ENCODE peak calls at places on chromosomes 1 and 21, in seven cellular contexts. One of them, this sample, is unnamed.
A peak's percentile ranks its signal among the peaks of the same experiment; 100 is the strongest.

GRCh38 chr1:39722495-39722894 is 16.2 kb upstream of the PPIE start:
- DNase-seq in mammary epithelial cell: peak; percentile 60
- DNase-seq in right atrium auricular region: no peak
- DNase-seq in upper lobe of right lung: no peak
- DNase-seq in GM23248: peak; percentile 21
- DNase-seq in tibial nerve: no peak
- DNase-seq in pancreas: no peak
- DNase-seq in this sample: no peak

GRCh38 chr1:83104558-83104957 is 894.4 kb downstream of the TTLL7 start:
- DNase-seq in upper lobe of right lung: no peak
- DNase-seq in right atrium auricular region: no peak
- DNase-seq in mammary epithelial cell: no peak
- DNase-seq in tibial nerve: no peak
- DNase-seq in GM23248: no peak
- DNase-seq in pancreas: no peak
- DNase-seq in this sample: no peak

GRCh38 chr21:23936224-23936623 is 1671.1 kb downstream of the MRPL39 start:
- DNase-seq in upper lobe of right lung: no peak
- DNase-seq in GM23248: no peak
- DNase-seq in tibial nerve: no peak
- DNase-seq in pancreas: no peak
- DNase-seq in right atrium auricular region: no peak
- DNase-seq in mammary epithelial cell: no peak
- DNase-seq in this sample: no peak

GRCh38 chr1:64097859-64098258 is 105.6 kb upstream of the UBE2U start:
- DNase-seq in right atrium auricular region: no peak
- DNase-seq in upper lobe of right lung: no peak
- DNase-seq in mammary epithelial cell: no peak
- DNase-seq in tibial nerve: no peak
- DNase-seq in GM23248: no peak
- DNase-seq in pancreas: no peak
- DNase-seq in this sample: no peak

GRCh38 chr1:234987415-234988159 is 141.1 kb downstream of the TOMM20 start:
- DNase-seq in upper lobe of right lung: no peak
- DNase-seq in right atrium auricular region: peak; percentile 95
- DNase-seq in pancreas: no peak
- DNase-seq in tibial nerve: peak; percentile 74
- DNase-seq in GM23248: peak; percentile 84
- DNase-seq in mammary epithelial cell: peak; percentile 72
- DNase-seq in this sample: no peak

GRCh38 chr1:81155131-81155530 is 645.6 kb upstream of the ADGRL2 start:
- DNase-seq in upper lobe of right lung: no peak
- DNase-seq in right atrium auricular region: no peak
- DNase-seq in tibial nerve: no peak
- DNase-seq in pancreas: no peak
- DNase-seq in GM23248: peak; percentile 8
- DNase-seq in mammary epithelial cell: peak; percentile 21
- DNase-seq in this sample: no peak

GRCh38 chr21:46559291-46559983 is 45.4 kb downstream of the S100B start:
- DNase-seq in upper lobe of right lung: no peak
- DNase-seq in GM23248: no peak
- DNase-seq in mammary epithelial cell: no peak
- DNase-seq in right atrium auricular region: peak; percentile 54
- DNase-seq in pancreas: no peak
- DNase-seq in tibial nerve: no peak
- DNase-seq in this sample: no peak

GRCh38 chr1:59605761-59606160 is 209.0 kb upstream of the HOOK1 start:
- DNase-seq in mammary epithelial cell: peak; percentile 16
- DNase-seq in right atrium auricular region: no peak
- DNase-seq in upper lobe of right lung: no peak
- DNase-seq in tibial nerve: no peak
- DNase-seq in pancreas: no peak
- DNase-seq in GM23248: peak; percentile 47
- DNase-seq in this sample: no peak

GRCh38 chr1:156816561-156817328 is at the start of gene SH2D2A:
- DNase-seq in GM23248: peak; percentile 58
- DNase-seq in pancreas: no peak
- DNase-seq in upper lobe of right lung: peak; percentile 73
- DNase-seq in tibial nerve: no peak
- DNase-seq in mammary epithelial cell: peak; percentile 77
- DNase-seq in right atrium auricular region: peak; percentile 76
- DNase-seq in this sample: peak; percentile 92

GRCh38 chr1:180925471-180926051 is 12.9 kb downstream of the KIAA1614 start:
- DNase-seq in mammary epithelial cell: no peak
- DNase-seq in right atrium auricular region: no peak
- DNase-seq in tibial nerve: no peak
- DNase-seq in GM23248: no peak
- DNase-seq in pancreas: peak; percentile 56
- DNase-seq in upper lobe of right lung: no peak
- DNase-seq in this sample: no peak

GRCh38 chr1:62355095-62355494 is 35.9 kb upstream of the KANK4 start:
- DNase-seq in right atrium auricular region: no peak
- DNase-seq in pancreas: no peak
- DNase-seq in GM23248: peak; percentile 49
- DNase-seq in mammary epithelial cell: peak; percentile 24
- DNase-seq in tibial nerve: no peak
- DNase-seq in upper lobe of right lung: no peak
- DNase-seq in this sample: peak; percentile 56

GRCh38 chr1:246631426-246631825 is 65.2 kb downstream of the CNST start:
- DNase-seq in mammary epithelial cell: no peak
- DNase-seq in tibial nerve: no peak
- DNase-seq in upper lobe of right lung: no peak
- DNase-seq in GM23248: peak; percentile 85
- DNase-seq in pancreas: no peak
- DNase-seq in right atrium auricular region: no peak
- DNase-seq in this sample: no peak

GRCh38 chr1:36203554-36204346 is 20.5 kb upstream of the THRAP3 start:
- DNase-seq in tibial nerve: no peak
- DNase-seq in pancreas: peak; percentile 66
- DNase-seq in GM23248: peak; percentile 75
- DNase-seq in upper lobe of right lung: peak; percentile 87
- DNase-seq in mammary epithelial cell: peak; percentile 23
- DNase-seq in right atrium auricular region: peak; percentile 78
- DNase-seq in this sample: peak; percentile 87

GRCh38 chr1:100494393-100495084 is 43.4 kb upstream of the GPR88 start:
- DNase-seq in pancreas: no peak
- DNase-seq in tibial nerve: no peak
- DNase-seq in right atrium auricular region: no peak
- DNase-seq in GM23248: peak; percentile 14
- DNase-seq in mammary epithelial cell: peak; percentile 48
- DNase-seq in upper lobe of right lung: no peak
- DNase-seq in this sample: no peak

GRCh38 chr1:6424000-6424565 is 493 bp upstream of the ESPN start:
- DNase-seq in GM23248: peak; percentile 36
- DNase-seq in mammary epithelial cell: no peak
- DNase-seq in right atrium auricular region: no peak
- DNase-seq in pancreas: peak; percentile 66
- DNase-seq in upper lobe of right lung: no peak
- DNase-seq in tibial nerve: no peak
- DNase-seq in this sample: no peak

GRCh38 chr1:5927506-5928370 is 64.5 kb downstream of the NPHP4 start:
- DNase-seq in upper lobe of right lung: peak; percentile 48
- DNase-seq in mammary epithelial cell: no peak
- DNase-seq in pancreas: no peak
- DNase-seq in right atrium auricular region: peak; percentile 18
- DNase-seq in GM23248: no peak
- DNase-seq in tibial nerve: no peak
- DNase-seq in this sample: no peak

GRCh38 chr21:28633803-28634572 is 358.7 kb downstream of the LTN1 start:
- DNase-seq in tibial nerve: no peak
- DNase-seq in pancreas: no peak
- DNase-seq in right atrium auricular region: peak; percentile 76
- DNase-seq in GM23248: peak; percentile 93
- DNase-seq in upper lobe of right lung: no peak
- DNase-seq in mammary epithelial cell: peak; percentile 89
- DNase-seq in this sample: no peak

GRCh38 chr1:228245111-228245510 is 37.3 kb downstream of the OBSCN start:
- DNase-seq in right atrium auricular region: no peak
- DNase-seq in pancreas: no peak
- DNase-seq in mammary epithelial cell: no peak
- DNase-seq in tibial nerve: no peak
- DNase-seq in GM23248: no peak
- DNase-seq in upper lobe of right lung: no peak
- DNase-seq in this sample: no peak

GRCh38 chr1:8259498-8260290 is 58.2 kb upstream of the SLC45A1 start:
- DNase-seq in tibial nerve: peak; percentile 69
- DNase-seq in pancreas: peak; percentile 95
- DNase-seq in right atrium auricular region: no peak
- DNase-seq in upper lobe of right lung: peak; percentile 85
- DNase-seq in GM23248: peak; percentile 60
- DNase-seq in mammary epithelial cell: peak; percentile 76
- DNase-seq in this sample: no peak

GRCh38 chr1:10836726-10837125 is 40.3 kb upstream of the CASZ1 start:
- DNase-seq in mammary epithelial cell: no peak
- DNase-seq in upper lobe of right lung: peak; percentile 41
- DNase-seq in tibial nerve: no peak
- DNase-seq in pancreas: no peak
- DNase-seq in right atrium auricular region: no peak
- DNase-seq in GM23248: no peak
- DNase-seq in this sample: no peak

GRCh38 chr1:10835423-10836421 is 39.3 kb upstream of the CASZ1 start:
- DNase-seq in pancreas: no peak
- DNase-seq in tibial nerve: no peak
- DNase-seq in right atrium auricular region: no peak
- DNase-seq in GM23248: peak; percentile 57
- DNase-seq in mammary epithelial cell: no peak
- DNase-seq in upper lobe of right lung: peak; percentile 83
- DNase-seq in this sample: no peak

GRCh38 chr1:10833630-10834557 is 37.4 kb upstream of the CASZ1 start:
- DNase-seq in upper lobe of right lung: no peak
- DNase-seq in mammary epithelial cell: peak; percentile 26
- DNase-seq in GM23248: peak; percentile 42
- DNase-seq in right atrium auricular region: no peak
- DNase-seq in tibial nerve: no peak
- DNase-seq in pancreas: no peak
- DNase-seq in this sample: no peak

GRCh38 chr1:10832703-10833102 is 36.3 kb upstream of the CASZ1 start:
- DNase-seq in mammary epithelial cell: peak; percentile 61
- DNase-seq in GM23248: no peak
- DNase-seq in tibial nerve: no peak
- DNase-seq in right atrium auricular region: no peak
- DNase-seq in pancreas: no peak
- DNase-seq in upper lobe of right lung: no peak
- DNase-seq in this sample: no peak

GRCh38 chr1:10834770-10835412 is 38.4 kb upstream of the CASZ1 start:
- DNase-seq in pancreas: no peak
- DNase-seq in right atrium auricular region: no peak
- DNase-seq in mammary epithelial cell: no peak
- DNase-seq in upper lobe of right lung: peak; percentile 47
- DNase-seq in GM23248: no peak
- DNase-seq in tibial nerve: no peak
- DNase-seq in this sample: no peak
- H3K4me3 ChIP-seq in pancreas: no peak overlapping the region
- H3K4me3 ChIP-seq in right atrium auricular region: no peak overlapping the region
- H3K4me3 ChIP-seq in mammary epithelial cell: no peak overlapping the region
- H3K4me3 ChIP-seq in upper lobe of right lung: no peak overlapping the region
- H3K4me3 ChIP-seq in GM23248: no peak overlapping the region
- H3K4me3 ChIP-seq in tibial nerve: no peak overlapping the region
- H3K4me3 ChIP-seq in this sample: no peak overlapping the region

GRCh38 chr1:75787524-75787923 is 1.5 kb downstream of the RABGGTB start:
- DNase-seq in mammary epithelial cell: no peak
- DNase-seq in upper lobe of right lung: no peak
- DNase-seq in tibial nerve: no peak
- DNase-seq in right atrium auricular region: no peak
- DNase-seq in pancreas: no peak
- DNase-seq in GM23248: peak; percentile 17
- DNase-seq in this sample: no peak
- H3K27ac ChIP-seq in mammary epithelial cell: peak overlapping the region; percentile 73
- H3K27ac ChIP-seq in upper lobe of right lung: peak overlapping the region; percentile 86
- H3K27ac ChIP-seq in tibial nerve: no peak overlapping the region
- H3K27ac ChIP-seq in right atrium auricular region: peak overlapping the region; percentile 91
- H3K27ac ChIP-seq in pancreas: no peak overlapping the region
- H3K27ac ChIP-seq in GM23248: peak overlapping the region; percentile 70
- H3K27ac ChIP-seq in this sample: peak overlapping the region; percentile 89

GRCh38 chr1:200036616-200037270 is 9.2 kb downstream of the NR5A2 start:
- DNase-seq in right atrium auricular region: no peak
- DNase-seq in mammary epithelial cell: no peak
- DNase-seq in tibial nerve: no peak
- DNase-seq in upper lobe of right lung: no peak
- DNase-seq in pancreas: peak; percentile 93
- DNase-seq in GM23248: no peak
- DNase-seq in this sample: no peak

GRCh38 chr1:200037501-200037900 is 10.0 kb downstream of the NR5A2 start:
- DNase-seq in right atrium auricular region: no peak
- DNase-seq in pancreas: no peak
- DNase-seq in upper lobe of right lung: no peak
- DNase-seq in tibial nerve: no peak
- DNase-seq in mammary epithelial cell: no peak
- DNase-seq in GM23248: no peak
- DNase-seq in this sample: no peak

GRCh38 chr1:200034821-200035396 is 7.4 kb downstream of the NR5A2 start:
- DNase-seq in right atrium auricular region: no peak
- DNase-seq in GM23248: peak; percentile 67
- DNase-seq in tibial nerve: no peak
- DNase-seq in upper lobe of right lung: no peak
- DNase-seq in mammary epithelial cell: no peak
- DNase-seq in pancreas: no peak
- DNase-seq in this sample: no peak

GRCh38 chr1:200035397-200035955 is 8.0 kb downstream of the NR5A2 start:
- DNase-seq in upper lobe of right lung: no peak
- DNase-seq in mammary epithelial cell: no peak
- DNase-seq in right atrium auricular region: no peak
- DNase-seq in pancreas: peak; percentile 58
- DNase-seq in GM23248: peak; percentile 17
- DNase-seq in tibial nerve: no peak
- DNase-seq in this sample: no peak

DNA sequence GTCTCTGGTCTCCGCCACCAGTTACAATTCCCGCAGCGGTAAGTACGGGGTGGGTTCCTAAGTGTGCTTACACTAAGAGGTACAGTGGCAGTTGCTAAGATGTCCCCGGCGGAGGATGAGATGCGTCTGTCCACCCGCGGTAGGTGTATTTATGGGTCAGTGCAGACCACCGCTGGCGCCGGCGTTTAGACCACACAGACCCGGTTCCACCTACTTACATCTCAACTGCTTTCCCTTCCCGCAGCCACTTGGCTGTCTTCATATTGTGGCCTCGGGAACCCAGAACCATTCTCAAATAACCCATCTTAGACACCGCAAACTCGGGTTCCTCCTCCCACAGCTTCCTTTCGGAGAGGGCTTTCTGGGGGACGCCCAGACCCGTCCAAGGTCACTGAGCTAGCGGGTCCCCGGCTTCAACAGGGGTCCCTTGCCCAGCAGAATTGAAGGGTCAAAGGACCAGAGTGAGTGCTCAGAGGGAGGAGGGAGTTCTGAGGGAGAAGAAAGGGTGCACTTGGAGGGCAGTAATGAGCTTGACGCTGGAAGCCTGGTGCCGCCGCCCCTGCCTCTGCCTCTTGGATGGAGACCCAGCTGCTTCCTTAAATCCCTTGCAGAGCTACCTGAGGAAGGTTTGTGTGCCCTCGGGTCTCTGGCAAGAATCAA is 8.6 kb downstream of the NR5A2 start:
- DNase-seq in pancreas: peak; percentile 51
- DNase-seq in upper lobe of right lung: no peak
- DNase-seq in right atrium auricular region: no peak
- DNase-seq in tibial nerve: no peak
- DNase-seq in mammary epithelial cell: no peak
- DNase-seq in GM23248: no peak
- DNase-seq in this sample: no peak
- H3K4me3 ChIP-seq in pancreas: peak overlapping the region; percentile 28
- H3K4me3 ChIP-seq in upper lobe of right lung: no peak overlapping the region
- H3K4me3 ChIP-seq in right atrium auricular region: no peak overlapping the region
- H3K4me3 ChIP-seq in tibial nerve: no peak overlapping the region
- H3K4me3 ChIP-seq in mammary epithelial cell: no peak overlapping the region
- H3K4me3 ChIP-seq in GM23248: no peak overlapping the region
- H3K4me3 ChIP-seq in this sample: no peak overlapping the region

GRCh38 chr1:110524311-110525249 is 5.6 kb upstream of the KCNA10 start:
- DNase-seq in tibial nerve: no peak
- DNase-seq in right atrium auricular region: no peak
- DNase-seq in upper lobe of right lung: no peak
- DNase-seq in pancreas: no peak
- DNase-seq in GM23248: peak; percentile 59
- DNase-seq in mammary epithelial cell: peak; percentile 41
- DNase-seq in this sample: no peak
- H3K27ac ChIP-seq in tibial nerve: no peak overlapping the region
- H3K27ac ChIP-seq in right atrium auricular region: no peak overlapping the region
- H3K27ac ChIP-seq in upper lobe of right lung: no peak overlapping the region
- H3K27ac ChIP-seq in pancreas: no peak overlapping the region
- H3K27ac ChIP-seq in GM23248: no peak overlapping the region
- H3K27ac ChIP-seq in mammary epithelial cell: no peak overlapping the region
- H3K27ac ChIP-seq in this sample: no peak overlapping the region